ENCODE peak calls at places on chromosomes 2 and 18, in nine cellular contexts. Q is fibroblast of lung; L is anterior cingulate cortex; Y is suprapubic skin; Z is HEK293T; S is nephron progenitor cell; W is CD8-positive, alpha-beta T cell; R is iPS-NIHi11; V is GM03348. O is an unnamed sample.

GRCh38 chr18:69490813-69491212 is 90.1 kb downstream of the DOK6 start:
- DNase-seq in W (no peak), Z (no peak), R (no peak), V (peak), Y (no peak), S (no peak), Q (peak), L (no peak), O (no peak)

GRCh38 chr2:75705921-75706320 is 4.8 kb downstream of the GCFC2 start:
- DNase-seq in L (no peak), Q (no peak), W (no peak), S (no peak), V (no peak), Z (no peak), Y (no peak), R (no peak), O (no peak)

GRCh38 chr2:176484838-176485237 is 215.6 kb downstream of the MTX2 start:
- DNase-seq in R (peak), Y (no peak), Z (no peak), L (no peak), Q (peak), W (no peak), V (peak), S (no peak), O (no peak)

GRCh38 chr2:203062126-203062525 is 47.5 kb downstream of the NBEAL1 start:
- DNase-seq in W (no peak), Q (peak), R (no peak), L (no peak), S (no peak), Y (no peak), V (no peak), Z (no peak), O (no peak)

GRCh38 chr2:206783718-206784117 is 18.3 kb downstream of the FASTKD2 start:
- DNase-seq in Z (peak), R (peak), L (no peak), S (peak), V (no peak), W (no peak), Q (no peak), Y (no peak), O (no peak)

GRCh38 chr2:128314348-128315121 is 4.1 kb downstream of the HS6ST1 start:
- DNase-seq in W (peak), L (no peak), Z (no peak), V (no peak), Y (peak), R (peak), S (no peak), Q (no peak), O (no peak)

GRCh38 chr2:235724964-235725603 is 231.2 kb downstream of the AGAP1 start:
- DNase-seq in W (no peak), Y (peak), S (no peak), L (no peak), V (no peak), R (no peak), Q (peak), Z (no peak), O (no peak)

GRCh38 chr2:9462872-9463697 is 11.3 kb upstream of the IAH1 start:
- DNase-seq in Y (no peak), R (no peak), L (no peak), Q (no peak), Z (no peak), V (no peak), W (no peak), S (no peak), O (no peak)

GRCh38 chr18:2961828-2962227 is 51.1 kb downstream of the LPIN2 start:
- DNase-seq in S (peak), Y (no peak), V (peak), L (no peak), Z (no peak), R (no peak), Q (peak), W (no peak), O (no peak)

GRCh38 chr2:69750246-69750645 is 8.3 kb downstream of the ANXA4 start:
- DNase-seq in W (no peak), Q (no peak), Z (no peak), R (no peak), S (no peak), Y (no peak), L (no peak), V (no peak), O (no peak)

GRCh38 chr18:53795610-53796009 is 428.9 kb downstream of the MBD2 start:
- DNase-seq in V (no peak), Q (peak), L (no peak), Z (no peak), R (no peak), Y (no peak), W (no peak), S (no peak), O (no peak)

GRCh38 chr18:26135563-26135962 is 1.9 kb downstream of the PSMA8 start:
- DNase-seq in L (no peak), V (no peak), Q (no peak), W (no peak), S (no peak), Z (peak), Y (no peak), R (no peak), O (no peak)

GRCh38 chr2:226002438-226002837 is 602.9 kb downstream of the NYAP2 start:
- DNase-seq in S (no peak), Z (no peak), L (no peak), W (no peak), V (peak), R (peak), Y (no peak), Q (peak), O (no peak)